ENCODE peak calls at places on chromosomes 11 and 22, in nine cellular contexts. D is esophagus squamous epithelium, P is stomach, N is Peyer's patch, K is breast epithelium, Q is A549, V is IMR-90, L is ovary, H is gastrocnemius medialis. U is an unnamed sample.

GRCh38 chr11:84720706-84721402 is 906.3 kb downstream of the DLG2 start:
- DNase-seq in Q (no peak), V (no peak), H (peak), D (no peak), P (no peak), K (no peak), L (peak), N (peak), U (no peak)

GRCh38 chr11:73215191-73216134 is 2.6 kb upstream of the P2RY2 start:
- DNase-seq in V (no peak), K (no peak), P (no peak), D (no peak), H (no peak), L (no peak), Q (no peak), N (peak), U (no peak)

GRCh38 chr22:39999144-39999757 is 4.5 kb downstream of the FAM83F start:
- DNase-seq in K (no peak), P (no peak), D (no peak), Q (peak), H (no peak), V (peak), N (peak), L (no peak), U (peak)

GRCh38 chr11:133814588-133814987 is 30.7 kb downstream of the SPATA19 start:
- DNase-seq in H (no peak), N (no peak), K (no peak), L (no peak), Q (no peak), D (no peak), V (no peak), P (no peak), U (no peak)

GRCh38 chr11:105697291-105697690 is 87.4 kb downstream of the GRIA4 start:
- DNase-seq in Q (no peak), L (no peak), K (no peak), P (no peak), D (no peak), N (no peak), V (no peak), H (no peak), U (no peak)

GRCh38 chr11:101436511-101437142 is 147.2 kb downstream of the TRPC6 start:
- DNase-seq in D (no peak), N (no peak), L (peak), Q (peak), V (peak), K (no peak), H (no peak), P (peak), U (peak)

GRCh38 chr11:33703234-33703633 is 2.6 kb upstream of the C11orf91 start:
- DNase-seq in H (no peak), V (no peak), Q (peak), L (no peak), K (no peak), N (no peak), D (no peak), P (no peak), U (no peak)

GRCh38 chr11:36352919-36353318 is 56.8 kb downstream of the PRR5L start:
- DNase-seq in H (no peak), P (no peak), Q (no peak), D (no peak), K (no peak), V (no peak), N (no peak), L (no peak), U (no peak)

GRCh38 chr11:85685131-85685819 is 720 bp downstream of the CCDC89 start:
- DNase-seq in N (no peak), H (no peak), V (peak), Q (no peak), L (peak), K (no peak), D (no peak), P (no peak), U (no peak)

GRCh38 chr11:73277467-73277866 is 5.3 kb downstream of the P2RY6 start:
- DNase-seq in N (no peak), P (no peak), K (no peak), H (no peak), D (no peak), Q (no peak), L (no peak), V (no peak), U (no peak)

GRCh38 chr11:120229451-120230424 is 10.2 kb upstream of the POU2F3 start:
- DNase-seq in P (no peak), D (no peak), K (no peak), N (no peak), V (peak), L (peak), H (no peak), Q (peak), U (peak)

GRCh38 chr11:61008971-61009370 is 37.5 kb downstream of the CD6 start:
- DNase-seq in D (no peak), L (no peak), P (no peak), K (no peak), Q (no peak), V (no peak), H (no peak), N (no peak), U (no peak)

GRCh38 chr11:43359432-43359818 is 705 bp downstream of the TTC17 start:
- DNase-seq in V (peak), D (no peak), H (no peak), P (no peak), Q (peak), N (no peak), K (no peak), L (no peak), U (peak)

GRCh38 chr11:70210051-70210501 is 7.0 kb downstream of the FADD start:
- DNase-seq in Q (no peak), D (no peak), K (no peak), H (no peak), L (no peak), N (no peak), P (no peak), V (peak), U (no peak)

GRCh38 chr11:113289341-113290187 is 24.8 kb upstream of the TTC12 start:
- DNase-seq in Q (peak), P (peak), L (peak), K (no peak), N (peak), D (no peak), H (peak), V (peak), U (peak)

GRCh38 chr22:32584650-32585049 is 110.0 kb downstream of the FBXO7 start:
- DNase-seq in P (no peak), N (no peak), V (peak), D (no peak), Q (no peak), L (no peak), K (no peak), H (no peak), U (no peak)

GRCh38 chr11:47766363-47767227 is 546 bp downstream of the FNBP4 start:
- DNase-seq in K (peak), Q (peak), V (peak), L (peak), D (peak), P (peak), H (peak), N (peak), U (peak)

GRCh38 chr22:45604239-45604711 is 67.4 kb upstream of the ATXN10 start:
- DNase-seq in L (no peak), K (no peak), N (peak), Q (peak), V (peak), P (no peak), D (no peak), H (no peak), U (no peak)

GRCh38 chr11:79100093-79100704 is 340.6 kb downstream of the TENM4 start:
- DNase-seq in H (no peak), Q (peak), V (peak), L (peak), D (no peak), K (no peak), P (peak), N (no peak), U (peak)

GRCh38 chr11:79963886-79964660 is 523.2 kb upstream of the TENM4 start:
- DNase-seq in L (no peak), H (no peak), Q (no peak), P (no peak), D (no peak), K (no peak), N (no peak), V (no peak), U (no peak)

GRCh38 chr11:67648796-67649613 is 1.5 kb downstream of the ACY3 start:
- DNase-seq in Q (no peak), L (no peak), V (no peak), K (no peak), P (no peak), D (no peak), N (peak), H (no peak), U (no peak)

GRCh38 chr11:126838779-126839178 is 161.8 kb downstream of the KIRREL3 start:
- DNase-seq in H (no peak), K (no peak), P (no peak), L (no peak), D (no peak), Q (no peak), V (no peak), N (no peak), U (no peak)

GRCh38 chr11:45163956-45164575 is 17.6 kb downstream of the PRDM11 start:
- DNase-seq in P (no peak), N (no peak), Q (no peak), V (peak), L (no peak), K (no peak), H (no peak), D (no peak), U (no peak)

GRCh38 chr22:42180349-42180842 is 49.8 kb upstream of the CYP2D6 start:
- DNase-seq in D (no peak), H (no peak), L (peak), N (no peak), P (no peak), V (peak), K (no peak), Q (no peak), U (peak)

GRCh38 chr11:45560153-45560934 is 105.1 kb downstream of the CHST1 start:
- DNase-seq in V (no peak), D (no peak), Q (no peak), L (no peak), N (no peak), H (peak), P (no peak), K (no peak), U (no peak)

GRCh38 chr11:130068546-130068985 is 1.1 kb upstream of the APLP2 start:
- DNase-seq in V (no peak), D (no peak), N (no peak), K (no peak), H (no peak), L (no peak), Q (no peak), P (no peak), U (no peak)

GRCh38 chr11:75328426-75329277 is 22.8 kb downstream of the ARRB1 start:
- DNase-seq in Q (peak), N (peak), K (peak), L (peak), P (peak), H (no peak), D (no peak), V (peak), U (peak)

GRCh38 chr22:41974691-41975290 is 5.5 kb downstream of the SEPTIN3 start:
- DNase-seq in H (no peak), N (no peak), L (no peak), Q (no peak), V (no peak), D (no peak), K (no peak), P (no peak), U (no peak)

GRCh38 chr11:131746201-131746600 is 375.8 kb downstream of the NTM start:
- DNase-seq in H (no peak), N (no peak), Q (no peak), D (no peak), L (no peak), P (no peak), V (no peak), K (no peak), U (no peak)

GRCh38 chr11:60264644-60265043 is 15.8 kb upstream of the MS4A4A start:
- DNase-seq in N (no peak), V (no peak), Q (no peak), P (no peak), K (no peak), H (no peak), L (no peak), D (no peak), U (no peak)

GRCh38 chr22:25475554-25476022 is 88.9 kb upstream of the GRK3 start:
- DNase-seq in L (no peak), K (no peak), D (no peak), Q (peak), P (no peak), H (no peak), V (peak), N (no peak), U (no peak)

GRCh38 chr22:47142427-47143046 is 380.1 kb downstream of the TBC1D22A start:
- DNase-seq in L (no peak), P (no peak), V (no peak), Q (no peak), N (no peak), D (no peak), K (no peak), H (no peak), U (no peak)

GRCh38 chr11:73311394-73311869 is 3.4 kb downstream of the ARHGEF17 start:
- DNase-seq in K (no peak), N (no peak), V (no peak), D (no peak), L (no peak), H (no peak), Q (no peak), P (no peak), U (no peak)

GRCh38 chr22:20996031-20996410 is 5.9 kb downstream of the THAP7 start:
- DNase-seq in D (no peak), P (no peak), K (no peak), H (no peak), N (no peak), Q (no peak), L (no peak), V (no peak), U (no peak)

GRCh38 chr22:20995329-20996030 is 6.4 kb downstream of the THAP7 start:
- DNase-seq in H (no peak), P (no peak), Q (no peak), V (no peak), K (no peak), D (no peak), L (no peak), N (no peak), U (no peak)

GRCh38 chr22:20998411-20999336 is 3.2 kb downstream of the THAP7 start:
- DNase-seq in D (no peak), L (no peak), N (no peak), K (no peak), Q (no peak), H (no peak), V (peak), P (no peak), U (no peak)

GRCh38 chr22:20997536-20998257 is 4.2 kb downstream of the THAP7 start:
- DNase-seq in N (no peak), D (no peak), L (no peak), V (no peak), P (no peak), Q (no peak), H (no peak), K (no peak), U (no peak)

GRCh38 chr22:20996598-20997535 is 5.1 kb downstream of the THAP7 start:
- DNase-seq in N (no peak), D (no peak), H (no peak), Q (no peak), K (no peak), L (no peak), V (no peak), P (no peak), U (no peak)
- TF ChIP-seq POLR2A in N (no peak), D (no peak), H (no peak), Q (no peak), K (no peak), L (no peak), V (no peak), P (no peak), U (no peak)

GRCh38 chr22:21622624-21623401 is 7.0 kb downstream of the YDJC start:
- DNase-seq in K (no peak), V (no peak), L (no peak), H (no peak), D (no peak), P (no peak), Q (no peak), N (no peak), U (no peak)

GRCh38 chr22:21626073-21626734 is 3.6 kb downstream of the YDJC start:
- DNase-seq in D (no peak), N (no peak), K (no peak), H (no peak), L (no peak), V (no peak), P (no peak), Q (no peak), U (no peak)

GRCh38 chr22:21624880-21625791 is 4.7 kb downstream of the YDJC start:
- DNase-seq in V (no peak), L (no peak), H (no peak), D (no peak), P (no peak), K (no peak), N (no peak), Q (no peak), U (no peak)

GRCh38 chr22:21623402-21623970 is 6.3 kb downstream of the YDJC start:
- DNase-seq in H (no peak), Q (no peak), L (no peak), P (no peak), D (no peak), N (no peak), V (no peak), K (no peak), U (no peak)

DNA sequence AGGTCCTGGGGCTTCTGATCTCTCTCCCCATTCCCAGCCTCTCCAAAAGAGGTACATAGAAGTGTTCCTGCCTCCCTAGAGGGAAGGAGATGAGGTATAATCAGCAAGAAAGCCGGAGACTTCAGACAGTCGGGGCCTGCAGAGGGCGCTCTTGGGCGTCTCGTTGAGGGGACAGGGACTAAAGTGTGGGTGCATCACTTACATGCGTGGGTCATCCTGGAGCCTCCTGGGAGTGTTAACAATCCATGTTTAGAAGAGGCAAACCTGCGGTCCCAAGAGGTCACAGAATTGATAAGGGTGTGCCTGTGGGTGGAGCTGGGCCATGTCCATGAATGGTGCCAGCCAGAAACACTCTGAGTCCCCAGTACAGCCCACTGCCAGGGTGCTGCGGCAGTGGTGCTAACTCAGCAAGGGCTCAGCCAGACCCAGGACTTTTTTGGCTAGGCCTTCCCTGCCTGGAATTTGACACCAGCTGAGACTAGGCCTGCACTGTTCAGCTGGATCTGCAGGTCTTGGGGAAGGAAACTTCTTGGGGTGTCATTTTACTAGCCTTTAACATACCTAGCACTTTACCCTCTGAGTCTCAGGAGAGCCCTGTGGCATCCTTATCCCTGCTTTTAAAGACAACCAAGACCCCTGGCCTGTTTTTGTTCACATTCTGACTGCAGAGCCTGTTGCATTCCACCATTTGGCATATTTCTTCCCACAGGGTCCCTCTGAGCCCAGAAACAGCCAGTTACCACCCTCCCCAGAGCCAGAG is 5.5 kb downstream of the YDJC start:
- DNase-seq in V (peak), K (no peak), L (no peak), H (no peak), Q (peak), P (no peak), N (no peak), D (no peak), U (peak)
- TF ChIP-seq POLR2A in V (no peak), K (no peak), L (no peak), H (no peak), Q (no peak), P (no peak), N (no peak), D (no peak), U (no peak)

DNA sequence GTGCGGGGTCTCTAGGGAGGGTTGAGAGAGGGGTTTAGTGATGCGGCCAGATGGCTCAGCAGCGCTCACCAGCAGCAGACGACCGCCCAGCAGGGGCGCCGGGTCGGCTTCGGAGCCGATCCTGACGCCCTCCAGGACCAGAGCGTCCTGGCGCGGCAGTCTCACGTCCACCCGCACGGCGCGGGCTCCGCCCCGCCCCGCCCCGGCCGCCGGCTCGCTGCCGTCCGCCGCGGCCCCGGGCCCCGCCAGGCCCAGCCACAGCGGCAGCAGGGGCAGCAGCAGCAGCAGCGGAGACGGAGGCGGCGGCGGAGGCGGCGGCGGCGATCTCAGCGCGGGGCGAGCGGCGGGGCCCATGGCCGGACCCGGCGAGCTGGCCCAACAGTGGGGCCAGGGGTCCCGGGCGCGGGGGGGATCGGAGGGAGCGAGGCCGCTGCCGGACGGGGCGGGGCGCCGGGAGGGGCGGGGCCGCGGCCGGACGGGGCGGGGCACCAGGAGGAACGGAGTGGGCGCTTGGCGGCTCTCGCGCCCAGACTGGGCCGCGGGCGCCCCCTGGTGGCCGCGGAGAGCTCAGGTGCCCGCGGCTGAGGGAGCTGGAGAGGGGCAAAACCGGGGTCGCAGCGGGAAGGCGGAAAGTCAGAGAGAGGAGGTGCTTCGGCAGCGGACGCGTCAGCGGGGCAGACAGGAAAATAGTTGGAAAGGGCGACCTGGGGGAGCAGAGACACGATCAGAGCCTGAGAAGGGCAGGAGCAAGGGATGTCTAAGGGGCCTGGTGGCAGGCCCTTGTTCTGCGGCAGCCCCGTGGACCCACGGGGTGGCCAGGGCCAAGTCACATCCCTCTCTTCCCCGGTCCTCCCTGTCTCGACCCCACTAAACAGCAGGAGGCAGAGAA is at the start of gene RNF215:
- DNase-seq in L (peak), K (peak), D (no peak), H (peak), Q (peak), P (peak), V (peak), N (peak), U (peak)
- TF ChIP-seq POLR2A in L (no peak), K (no peak), D (no peak), H (no peak), Q (peak), P (no peak), V (peak), N (no peak), U (no peak)

GRCh38 chr22:31583861-31584485 is 78.0 kb downstream of the PISD start:
- DNase-seq in P (no peak), V (peak), H (no peak), K (no peak), N (no peak), L (no peak), D (no peak), Q (no peak), U (no peak)
- TF ChIP-seq POLR2A in P (no peak), V (no peak), H (no peak), K (no peak), N (no peak), L (no peak), D (no peak), Q (no peak), U (no peak)

DNA sequence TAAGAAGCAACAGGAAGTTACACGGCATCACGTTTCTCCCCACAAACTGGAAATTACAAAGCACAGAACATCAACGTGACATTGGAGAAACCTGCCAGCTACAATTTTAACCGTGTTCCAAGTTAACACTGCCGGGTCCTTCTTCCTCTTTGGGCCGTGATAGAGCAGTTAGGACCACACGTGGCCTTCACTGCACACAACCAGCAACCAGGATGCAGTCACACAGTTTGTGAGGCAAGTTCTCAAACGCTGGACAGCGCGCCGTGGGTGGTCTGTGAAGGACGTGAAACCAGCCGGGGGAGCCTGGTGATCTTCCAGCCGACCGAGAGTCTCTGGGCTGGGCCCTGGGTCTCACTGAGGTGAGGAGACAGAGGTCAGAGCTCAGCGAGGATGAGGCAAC is 14.6 kb downstream of the C11orf21 start:
- DNase-seq in K (peak), D (no peak), L (peak), N (peak), P (peak), H (no peak), Q (no peak), V (no peak), U (no peak)
- TF ChIP-seq POLR2A in K (no peak), D (no peak), L (no peak), N (no peak), P (no peak), H (no peak), Q (no peak), V (no peak), U (no peak)

GRCh38 chr11:114684636-114685035 is 6.3 kb downstream of the NXPE2 start:
- DNase-seq in D (no peak), P (no peak), H (no peak), Q (no peak), L (no peak), K (no peak), V (no peak), N (no peak), U (no peak)
- TF ChIP-seq POLR2A in D (no peak), P (no peak), H (no peak), Q (no peak), L (no peak), K (no peak), V (no peak), N (no peak), U (no peak)

GRCh38 chr11:64224151-64224890 is 1.7 kb downstream of the TRPT1 start:
- DNase-seq in L (peak), V (no peak), Q (no peak), D (no peak), H (no peak), N (peak), P (no peak), K (no peak), U (no peak)
- TF ChIP-seq POLR2A in L (no peak), V (no peak), Q (no peak), D (no peak), H (no peak), N (no peak), P (no peak), K (no peak), U (peak)